ENCODE peak calls at places on chromosomes 5 and 9, in six cellular contexts. V, Q, G, B, I and R are unnamed samples.

GRCh38 chr9:89534464-89534863 is 36.6 kb upstream of the SEMA4D start:
- DNase-seq in V (no peak), Q (no peak), G (no peak), B (no peak), I (no peak), R (no peak)

GRCh38 chr9:2800385-2801179 is 43.3 kb downstream of the PUM3 start:
- DNase-seq in V (no peak), Q (no peak), G (no peak), B (peak; percentile 36), I (peak; percentile 54), R (no peak)

GRCh38 chr5:133895979-133896378 is 72.4 kb downstream of the C5orf15 start:
- DNase-seq in V (no peak), Q (no peak), G (no peak), B (no peak), I (no peak), R (no peak)

GRCh38 chr5:172168311-172168710 is 19.7 kb downstream of the STK10 start:
- DNase-seq in V (no peak), Q (no peak), G (no peak), B (no peak), I (no peak), R (peak; percentile 46)

GRCh38 chr9:97697837-97698236 is 697 bp upstream of the XPA start:
- DNase-seq in V (no peak), Q (no peak), G (no peak), B (no peak), I (no peak), R (no peak)

GRCh38 chr9:19375536-19375935 is 4.5 kb downstream of the RPS6 start:
- DNase-seq in V (no peak), Q (no peak), G (no peak), B (peak; percentile 58), I (no peak), R (no peak)

GRCh38 chr5:38162625-38163024 is 95.7 kb upstream of the EGFLAM start:
- DNase-seq in V (no peak), Q (no peak), G (no peak), B (peak; percentile 8), I (no peak), R (no peak)

GRCh38 chr9:121835581-121836381 is 184.3 kb downstream of the DAB2IP start:
- DNase-seq in V (no peak), Q (no peak), G (no peak), B (peak; percentile 20), I (peak; percentile 54), R (peak; percentile 5)

GRCh38 chr5:36657563-36657995 is 51.2 kb downstream of the SLC1A3 start:
- DNase-seq in V (no peak), Q (no peak), G (no peak), B (peak; percentile 99), I (no peak), R (peak; percentile 68)

GRCh38 chr5:127650649-127651048 is 1.8 kb downstream of the CTXN3 start:
- DNase-seq in V (no peak), Q (no peak), G (no peak), B (peak; percentile 81), I (no peak), R (peak; percentile 76)

GRCh38 chr5:141492168-141492885 is 3.4 kb downstream of the PCDHGC5 start:
- DNase-seq in V (no peak), Q (no peak), G (peak; percentile 62), B (no peak), I (no peak), R (no peak)

GRCh38 chr5:180594311-180595045 is 3.2 kb upstream of the SCGB3A1 start:
- DNase-seq in V (no peak), Q (no peak), G (no peak), B (no peak), I (no peak), R (no peak)

GRCh38 chr5:123350744-123351143 is 72.5 kb downstream of the CEP120 start:
- DNase-seq in V (no peak), Q (no peak), G (no peak), B (peak; percentile 49), I (no peak), R (no peak)

GRCh38 chr9:77647659-77648457 is at the start of gene GNA14:
- DNase-seq in V (peak; percentile 24), Q (no peak), G (peak; percentile 64), B (no peak), I (peak; percentile 70), R (peak; percentile 36)

GRCh38 chr9:120212153-120212852 is 367.7 kb downstream of the CDK5RAP2 start:
- DNase-seq in V (no peak), Q (no peak), G (no peak), B (no peak), I (no peak), R (no peak)

GRCh38 chr5:109589983-109590382 is 99.7 kb upstream of the MAN2A1 start:
- DNase-seq in V (no peak), Q (no peak), G (no peak), B (no peak), I (peak; percentile 27), R (no peak)

GRCh38 chr5:145553177-145553576 is 282.0 kb downstream of the PRELID2 start:
- DNase-seq in V (no peak), Q (no peak), G (no peak), B (no peak), I (no peak), R (no peak)

GRCh38 chr5:114782869-114783268 is 386.8 kb downstream of the TRIM36 start:
- DNase-seq in V (no peak), Q (no peak), G (peak; percentile 69), B (no peak), I (peak; percentile 57), R (no peak)

GRCh38 chr9:111036068-111036789 is 2.0 kb downstream of the LPAR1 start:
- DNase-seq in V (peak; percentile 26), Q (no peak), G (peak; percentile 78), B (peak; percentile 68), I (peak; percentile 94), R (peak; percentile 65)

DNA sequence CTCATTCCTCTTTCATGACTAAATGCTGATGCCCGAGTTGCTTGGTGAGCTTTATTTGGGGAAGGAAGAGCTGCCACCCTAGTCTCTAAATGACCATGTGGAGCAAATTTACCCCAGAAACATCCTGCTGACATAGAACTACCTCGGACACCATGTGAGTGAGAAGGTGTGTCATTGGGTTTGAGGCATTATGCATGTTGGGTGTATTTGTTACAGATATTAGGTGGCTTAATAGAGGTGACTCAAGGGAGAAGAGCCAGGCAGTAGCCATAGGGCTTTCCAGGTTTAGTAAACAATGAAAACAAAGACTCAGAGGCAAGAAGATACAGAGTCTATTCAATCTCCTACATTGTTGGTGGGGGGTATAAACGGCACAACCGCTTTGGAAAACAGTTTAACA is 581.5 kb downstream of the CCDC171 start:
- DNase-seq in V (no peak), Q (no peak), G (no peak), B (no peak), I (no peak), R (no peak)
- H2BK15ac ChIP-seq in V (no peak overlapping the region), Q (no peak overlapping the region), G (no peak overlapping the region), B (no peak overlapping the region), I (no peak overlapping the region), R (no peak overlapping the region)

DNA sequence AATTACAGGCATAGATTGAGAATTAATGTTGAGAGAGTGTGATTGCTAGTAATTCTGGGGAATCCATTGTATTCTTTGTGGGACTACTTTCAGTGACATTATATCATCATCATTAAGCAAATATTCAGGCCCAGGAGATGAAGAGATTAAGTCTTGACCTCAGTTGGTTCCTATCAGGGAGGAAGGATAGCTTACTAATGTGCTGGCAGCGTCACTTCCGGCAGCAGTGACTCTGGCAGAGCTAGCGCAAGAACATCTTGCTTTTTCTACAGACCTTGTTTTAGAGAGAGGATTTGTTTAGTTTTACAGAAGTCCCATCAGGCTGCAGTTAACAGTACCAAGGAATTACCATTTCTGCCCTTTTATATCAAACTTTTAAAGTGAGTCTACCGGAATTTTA is 20.3 kb downstream of the OSTF1 start:
- DNase-seq in V (no peak), Q (no peak), G (no peak), B (peak; percentile 79), I (no peak), R (peak; percentile 77)
- H3K4me2 ChIP-seq in V (no peak overlapping the region), Q (no peak overlapping the region), G (no peak overlapping the region), B (peak overlapping the region; percentile 28), I (no peak overlapping the region), R (no peak overlapping the region)

GRCh38 chr5:40619406-40619805 is 60.3 kb upstream of the PTGER4 start:
- DNase-seq in V (no peak), Q (no peak), G (no peak), B (no peak), I (no peak), R (peak; percentile 6)

GRCh38 chr5:40616791-40617190 is 62.9 kb upstream of the PTGER4 start:
- DNase-seq in V (no peak), Q (no peak), G (no peak), B (no peak), I (no peak), R (no peak)

GRCh38 chr5:40614923-40615585 is 64.7 kb upstream of the PTGER4 start:
- DNase-seq in V (no peak), Q (no peak), G (no peak), B (no peak), I (no peak), R (no peak)

GRCh38 chr5:40618926-40619325 is 60.8 kb upstream of the PTGER4 start:
- DNase-seq in V (no peak), Q (no peak), G (no peak), B (no peak), I (no peak), R (no peak)

GRCh38 chr5:40615586-40616193 is 64.0 kb upstream of the PTGER4 start:
- DNase-seq in V (no peak), Q (no peak), G (no peak), B (peak; percentile 29), I (no peak), R (no peak)
- H2BK15ac ChIP-seq in V (no peak overlapping the region), Q (no peak overlapping the region), G (no peak overlapping the region), B (no peak overlapping the region), I (no peak overlapping the region), R (no peak overlapping the region)

GRCh38 chr9:12814877-12815237 is 40.0 kb downstream of the LURAP1L start:
- DNase-seq in V (no peak), Q (no peak), G (no peak), B (no peak), I (no peak), R (no peak)

GRCh38 chr9:12817702-12818101 is 42.9 kb downstream of the LURAP1L start:
- DNase-seq in V (no peak), Q (no peak), G (no peak), B (peak; percentile 55), I (no peak), R (peak; percentile 79)

GRCh38 chr9:12816656-12817101 is 41.9 kb downstream of the LURAP1L start:
- DNase-seq in V (no peak), Q (no peak), G (no peak), B (no peak), I (no peak), R (no peak)

GRCh38 chr9:12813960-12814876 is 39.4 kb downstream of the LURAP1L start:
- DNase-seq in V (no peak), Q (no peak), G (no peak), B (peak; percentile 100), I (peak; percentile 15), R (peak; percentile 99)

DNA sequence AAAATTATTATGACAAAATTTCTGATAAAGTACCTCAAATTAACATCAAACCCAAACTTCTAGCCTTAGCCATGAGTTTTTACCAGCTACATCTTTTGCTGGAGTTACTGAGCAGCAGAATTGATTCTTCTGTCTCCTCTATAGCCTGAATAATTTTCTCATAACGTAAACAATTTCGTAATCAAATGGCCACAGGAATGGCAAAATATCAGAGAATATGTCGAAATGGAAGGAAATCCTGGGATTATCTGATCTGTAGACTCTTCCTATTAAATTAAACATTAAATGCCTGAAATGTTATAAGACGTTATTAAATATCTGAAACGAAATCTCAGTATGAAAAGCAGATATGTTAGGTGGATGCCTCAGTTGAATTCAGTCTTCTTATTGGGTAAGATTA is 41.1 kb downstream of the LURAP1L start:
- DNase-seq in V (no peak), Q (no peak), G (no peak), B (peak; percentile 74), I (no peak), R (peak; percentile 59)
- H3K4me2 ChIP-seq in V (no peak overlapping the region), Q (no peak overlapping the region), G (no peak overlapping the region), B (peak overlapping the region; percentile 46), I (no peak overlapping the region), R (no peak overlapping the region)